ENCODE peak calls at places on chromosomes 5 and 9, in five cellular contexts. C is GM10248, B is GM23338, P is PC-9, F is breast epithelium. Y is an unnamed sample.

GRCh38 chr9:89871871-89872331 is 267.1 kb downstream of the GADD45G start:
- DNase-seq in C (no peak), F (no peak), P (no peak), B (no peak), Y (peak)

GRCh38 chr5:73564644-73565165 is 734 bp downstream of the ANKRA2 start:
- DNase-seq in F (no peak), C (no peak), B (no peak), P (no peak), Y (no peak)

GRCh38 chr5:126516852-126517251 is 78.2 kb downstream of the ALDH7A1 start:
- DNase-seq in P (no peak), C (no peak), F (no peak), B (no peak), Y (no peak)

GRCh38 chr5:132807163-132807838 is 5.8 kb upstream of the SOWAHA start:
- DNase-seq in F (no peak), B (peak), C (no peak), P (no peak), Y (no peak)

GRCh38 chr5:135369952-135370351 is 29.1 kb downstream of the MACROH2A1 start:
- DNase-seq in B (no peak), P (no peak), C (no peak), F (no peak), Y (no peak)

GRCh38 chr9:27436234-27436633 is 87.9 kb upstream of the IFNK start:
- DNase-seq in B (no peak), C (no peak), P (no peak), F (no peak), Y (no peak)

GRCh38 chr5:6713274-6714181 is at the start of gene TENT4A:
- DNase-seq in F (peak), C (peak), B (no peak), P (peak), Y (no peak)

GRCh38 chr5:110442856-110443255 is 283.6 kb downstream of the TMEM232 start:
- DNase-seq in P (no peak), B (no peak), F (no peak), C (no peak), Y (no peak)

GRCh38 chr9:31870276-31870675 is 514.2 kb upstream of the ACO1 start:
- DNase-seq in F (no peak), B (no peak), P (no peak), C (no peak), Y (no peak)

GRCh38 chr9:1460143-1460769 is 410.1 kb downstream of the DMRT2 start:
- DNase-seq in F (no peak), B (peak), P (no peak), C (peak), Y (no peak)

GRCh38 chr5:15566789-15567188 is 66.8 kb downstream of the FBXL7 start:
- DNase-seq in P (no peak), C (no peak), F (no peak), B (no peak), Y (no peak)

GRCh38 chr9:124530216-124530615 is 23.0 kb upstream of the NR5A1 start:
- DNase-seq in C (no peak), F (no peak), P (no peak), B (no peak), Y (no peak)

GRCh38 chr5:138539791-138540190 is 3.2 kb downstream of the ETF1 start:
- DNase-seq in C (no peak), B (no peak), P (no peak), F (no peak), Y (no peak)

GRCh38 chr5:80711938-80712337 is 57.2 kb upstream of the DHFR start:
- DNase-seq in F (no peak), P (peak), C (peak), B (peak), Y (no peak)

GRCh38 chr5:134604908-134605307 is 27.7 kb downstream of the SAR1B start:
- DNase-seq in C (no peak), B (no peak), P (no peak), F (no peak), Y (no peak)

GRCh38 chr5:179203248-179203647 is 142.0 kb downstream of the ADAMTS2 start:
- DNase-seq in P (no peak), C (no peak), F (no peak), B (no peak), Y (no peak)

GRCh38 chr5:66207800-66208561 is 63.9 kb downstream of the SREK1 start:
- DNase-seq in C (no peak), F (no peak), B (no peak), P (no peak), Y (no peak)

GRCh38 chr9:128969491-128969890 is 22.0 kb downstream of the NUP188 start:
- DNase-seq in F (no peak), B (no peak), C (no peak), P (no peak), Y (no peak)

GRCh38 chr5:73702534-73702933 is 76.5 kb downstream of the ARHGEF28 start:
- DNase-seq in F (no peak), B (no peak), P (no peak), C (no peak), Y (no peak)

GRCh38 chr5:149375434-149375833 is 3.7 kb downstream of the IL17B start:
- DNase-seq in F (no peak), P (no peak), B (no peak), C (no peak), Y (no peak)

GRCh38 chr5:177141496-177141895 is 7.9 kb downstream of the NSD1 start:
- DNase-seq in B (no peak), C (no peak), P (no peak), F (no peak), Y (no peak)

GRCh38 chr9:6183227-6183551 is 32.4 kb upstream of the IL33 start:
- DNase-seq in C (no peak), F (no peak), B (no peak), P (no peak), Y (no peak)

GRCh38 chr9:127053057-127053821 is 69.2 kb downstream of the ANGPTL2 start:
- DNase-seq in C (no peak), F (no peak), B (no peak), P (no peak), Y (no peak)

GRCh38 chr5:142311725-142312124 is 13.1 kb downstream of the SPRY4 start:
- DNase-seq in C (no peak), B (no peak), F (no peak), P (no peak), Y (no peak)

GRCh38 chr5:169161022-169161680 is 139.8 kb downstream of the SLIT3 start:
- DNase-seq in B (peak), C (no peak), F (peak), P (no peak), Y (no peak)

GRCh38 chr9:129276486-129277260 is 98.6 kb upstream of the IER5L start:
- DNase-seq in F (peak), C (no peak), P (no peak), B (no peak), Y (peak)

GRCh38 chr5:173451031-173451430 is 122.8 kb upstream of the STC2 start:
- DNase-seq in F (no peak), C (peak), B (peak), P (no peak), Y (no peak)

GRCh38 chr5:175696139-175696854 is 38.4 kb downstream of the HRH2 start:
- DNase-seq in C (peak), B (peak), P (peak), F (no peak), Y (no peak)

GRCh38 chr5:81250004-81250403 is 16.9 kb downstream of the CKMT2 start:
- DNase-seq in B (no peak), P (no peak), F (no peak), C (no peak), Y (no peak)

GRCh38 chr5:121954086-121954485 is 7.7 kb upstream of the SRFBP1 start:
- DNase-seq in P (no peak), C (no peak), B (no peak), F (no peak), Y (no peak)

GRCh38 chr5:40165789-40166728 is 513.7 kb upstream of the PTGER4 start:
- DNase-seq in C (no peak), F (no peak), B (peak), P (no peak), Y (no peak)

DNA sequence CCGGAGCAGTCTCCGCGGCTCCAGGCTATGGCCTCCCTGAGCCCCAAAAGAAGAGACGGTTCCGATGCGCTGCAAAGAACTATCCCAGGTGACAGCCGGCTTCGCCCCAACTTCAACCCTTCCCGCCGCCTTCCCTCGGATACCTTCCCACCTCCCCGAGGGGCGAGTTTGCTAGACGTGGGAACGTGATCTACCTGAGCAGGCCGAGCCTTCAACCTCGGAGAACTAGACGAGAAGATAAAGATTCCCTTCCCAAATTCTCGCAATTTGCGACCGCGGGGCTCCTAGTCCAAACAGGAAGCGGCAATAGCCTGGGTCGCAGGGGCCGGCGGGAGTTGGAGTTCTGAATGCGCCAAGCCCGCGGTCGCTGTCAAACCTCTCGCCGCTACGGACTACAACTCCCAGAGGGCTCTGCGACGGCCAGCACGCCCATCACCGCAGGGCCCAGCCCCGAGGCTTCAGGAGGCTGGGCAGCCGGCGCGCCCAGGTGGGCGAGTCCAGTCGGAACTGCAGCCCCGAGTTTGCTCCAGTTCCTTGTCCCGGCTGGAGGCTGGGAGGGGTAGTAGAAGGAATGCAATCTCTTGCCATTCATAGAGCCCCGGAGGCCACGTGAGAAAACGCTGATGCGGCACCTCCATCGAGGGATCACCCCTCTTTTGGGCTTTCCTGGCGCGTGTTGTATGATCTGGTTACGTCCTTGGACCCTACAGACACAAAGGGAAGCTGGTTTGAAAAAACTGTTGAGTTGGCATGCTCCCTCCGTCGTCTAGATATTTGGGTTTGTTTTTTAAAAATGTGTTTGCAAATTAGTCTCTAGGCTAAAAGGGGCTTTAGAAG is at the start of gene SLC38A9:
- DNase-seq in F (peak), C (peak), P (peak), B (peak), Y (peak)
- TF ChIP-seq CTCF in F (no peak), C (no peak), P (no peak), B (no peak), Y (no peak)

DNA sequence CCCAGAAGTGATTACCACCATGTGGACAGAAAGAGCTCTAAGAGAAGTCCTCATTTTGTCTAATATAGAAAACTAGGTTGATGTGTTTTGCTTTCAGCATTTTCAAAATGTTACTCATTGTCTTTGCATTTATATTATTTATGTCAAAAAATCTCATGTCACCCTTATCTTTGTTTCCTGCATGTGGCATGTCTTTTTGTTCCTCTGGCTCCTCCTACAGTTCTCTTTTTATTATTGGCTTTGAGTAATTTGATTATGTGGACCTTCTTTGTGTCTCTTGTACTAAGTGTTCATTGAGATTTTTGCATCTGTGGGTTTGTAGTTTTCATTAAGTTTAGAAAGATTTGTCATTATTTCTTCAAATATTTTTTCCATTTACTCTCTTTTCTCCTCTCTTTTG is 58.8 kb downstream of the GNG10 start:
- DNase-seq in F (no peak), C (no peak), P (no peak), B (no peak), Y (no peak)
- TF ChIP-seq CTCF in F (no peak), C (no peak), P (peak), B (peak), Y (no peak)

GRCh38 chr5:34905564-34905963 is 9.7 kb downstream of the RAD1 start:
- DNase-seq in P (no peak), B (peak), F (no peak), C (no peak), Y (no peak)
- TF ChIP-seq CTCF in P (peak), B (peak), F (no peak), C (peak), Y (no peak)

GRCh38 chr5:112491257-112491656 is 72.2 kb upstream of the EPB41L4A start:
- DNase-seq in P (no peak), F (no peak), B (peak), C (no peak), Y (no peak)
- TF ChIP-seq CTCF in P (peak), F (no peak), B (peak), C (peak), Y (no peak)

GRCh38 chr9:133468777-133469455 is 9.1 kb downstream of the CACFD1 start:
- DNase-seq in B (no peak), P (no peak), F (no peak), C (no peak), Y (no peak)

GRCh38 chr9:133472277-133472645 is 6.6 kb downstream of the SLC2A6 start:
- DNase-seq in C (no peak), F (no peak), P (no peak), B (no peak), Y (no peak)

GRCh38 chr9:133471551-133472276 is 7.2 kb downstream of the SLC2A6 start:
- DNase-seq in F (no peak), P (no peak), B (no peak), C (no peak), Y (no peak)

GRCh38 chr9:133470988-133471387 is 7.9 kb downstream of the SLC2A6 start:
- DNase-seq in C (no peak), P (no peak), B (no peak), F (no peak), Y (no peak)

DNA sequence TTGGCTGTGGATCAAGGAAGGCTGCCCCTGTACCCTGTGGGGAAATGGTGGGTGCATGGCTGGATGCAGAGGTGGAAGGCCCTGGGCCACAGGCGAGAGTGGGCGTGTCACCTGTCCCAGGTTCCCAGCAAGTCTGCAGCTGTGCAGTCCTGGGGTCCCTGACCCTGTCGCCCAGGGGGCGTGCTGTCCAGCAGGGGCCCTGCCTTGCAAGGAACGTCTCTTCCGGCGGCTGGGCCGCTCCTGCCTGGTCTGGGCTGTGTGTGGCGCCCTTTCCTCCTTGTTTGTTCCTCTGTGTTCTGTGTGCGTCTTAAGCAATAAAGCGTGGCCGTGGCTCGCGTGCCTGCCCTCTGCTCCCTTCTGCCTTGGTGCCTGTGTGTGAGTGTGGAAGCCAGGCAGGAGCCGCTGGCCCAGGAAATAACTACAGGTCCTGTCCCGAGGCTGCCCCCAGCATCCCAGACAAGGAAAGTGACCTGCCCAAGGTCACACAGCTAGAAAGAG is 8.4 kb downstream of the SLC2A6 start:
- DNase-seq in C (no peak), F (no peak), B (peak), P (no peak), Y (no peak)
- TF ChIP-seq CTCF in C (no peak), F (no peak), B (no peak), P (no peak), Y (no peak)

Y was measured in activated B cell treated with CpG ODN at 0.5 μM for 24 hours.